ENCODE peak calls at places on chromosomes 3 and 15, in ten cellular contexts. A is endothelial cell of umbilical vein; N is heart left ventricle; X is tibial artery; I is lower lobe of right lung; V is AG04450; S is sigmoid colon; T is HCT116; Y is CD8-positive, alpha-beta memory T cell; U is stomach. W is an unnamed sample. For H3K27me3, the result is how much of the 10 kb centered on the place peaks cover.

GRCh38 chr15:31034152-31034551 is 42.7 kb upstream of the MTMR10 start:
- DNase-seq in A (no peak), N (no peak), X (no peak), I (no peak), V (no peak), S (no peak), T (no peak), Y (no peak), U (no peak), W (no peak)

GRCh38 chr15:32905481-32905880 is 187.7 kb downstream of the GREM1 start:
- DNase-seq in A (no peak), N (no peak), X (no peak), I (no peak), V (no peak), S (no peak), T (no peak), Y (no peak), U (no peak), W (peak)

GRCh38 chr3:46858996-46859710 is 4.1 kb downstream of the MYL3 start:
- DNase-seq in A (no peak), N (peak), X (peak), I (peak), V (no peak), S (no peak), T (no peak), Y (no peak), U (no peak), W (no peak)

GRCh38 chr3:66362541-66362941 is 138.3 kb downstream of the LRIG1 start:
- DNase-seq in A (peak), N (no peak), X (no peak), I (no peak), V (peak), S (no peak), T (no peak), Y (no peak), U (no peak), W (no peak)

GRCh38 chr3:49339593-49339946 is 283 bp downstream of the USP4 start:
- DNase-seq in A (no peak), N (peak), X (no peak), I (peak), V (no peak), S (peak), T (no peak), Y (no peak), U (no peak), W (peak)

GRCh38 chr3:17258823-17259436 is 374.2 kb downstream of the PLCL2 start:
- DNase-seq in A (peak), N (no peak), X (no peak), I (no peak), V (peak), S (no peak), T (peak), Y (peak), U (no peak), W (no peak)

GRCh38 chr3:4895848-4896247 is 83.4 kb upstream of the BHLHE40 start:
- DNase-seq in A (no peak), N (no peak), X (peak), I (no peak), V (no peak), S (no peak), T (no peak), Y (no peak), U (no peak), W (no peak)

GRCh38 chr3:106157411-106157810 is 288.6 kb upstream of the CBLB start:
- DNase-seq in A (no peak), N (no peak), X (no peak), I (no peak), V (no peak), S (no peak), T (no peak), Y (no peak), U (no peak), W (no peak)

GRCh38 chr3:48038971-48039481 is 22.8 kb upstream of the MAP4 start:
- DNase-seq in A (peak), N (no peak), X (no peak), I (no peak), V (no peak), S (no peak), T (no peak), Y (no peak), U (no peak), W (no peak)

GRCh38 chr15:50764331-50765201 is 940 bp downstream of the SPPL2A start:
- DNase-seq in A (peak), N (no peak), X (no peak), I (no peak), V (no peak), S (no peak), T (no peak), Y (peak), U (no peak), W (no peak)

GRCh38 chr3:111769965-111770364 is 89.1 kb upstream of the PHLDB2 start:
- DNase-seq in A (no peak), N (no peak), X (no peak), I (no peak), V (no peak), S (no peak), T (no peak), Y (no peak), U (no peak), W (no peak)

GRCh38 chr3:122794779-122795673 is at the start of gene SLC49A4:
- DNase-seq in A (peak), N (peak), X (peak), I (peak), V (no peak), S (peak), T (peak), Y (peak), U (peak), W (peak)

GRCh38 chr15:36778516-36778915 is 199.1 kb downstream of the CDIN1 start:
- DNase-seq in A (no peak), N (no peak), X (no peak), I (no peak), V (peak), S (no peak), T (no peak), Y (no peak), U (no peak), W (no peak)

GRCh38 chr3:47273564-47273963 is 9.0 kb downstream of the KIF9 start:
- DNase-seq in A (no peak), N (no peak), X (no peak), I (no peak), V (no peak), S (no peak), T (no peak), Y (no peak), U (no peak), W (no peak)

GRCh38 chr15:100580414-100580813 is 21.6 kb downstream of the LINS1 start:
- DNase-seq in A (no peak), N (no peak), X (no peak), I (no peak), V (no peak), S (no peak), T (no peak), Y (no peak), U (no peak), W (no peak)

GRCh38 chr3:71026634-71027578 is 556.6 kb downstream of the FOXP1 start:
- DNase-seq in A (no peak), N (no peak), X (no peak), I (no peak), V (no peak), S (no peak), T (no peak), Y (no peak), U (no peak), W (no peak)

GRCh38 chr3:48966876-48967361 is 23.1 kb upstream of the P4HTM start:
- DNase-seq in A (no peak), N (no peak), X (no peak), I (no peak), V (no peak), S (no peak), T (no peak), Y (no peak), U (no peak), W (no peak)

GRCh38 chr15:44735482-44736260 is 657 bp upstream of the TRIM69 start:
- DNase-seq in A (no peak), N (peak), X (peak), I (no peak), V (no peak), S (peak), T (no peak), Y (no peak), U (no peak), W (no peak)

GRCh38 chr15:68704496-68705021 is 116.1 kb downstream of the ANP32A start:
- DNase-seq in A (peak), N (peak), X (peak), I (no peak), V (no peak), S (no peak), T (no peak), Y (no peak), U (peak), W (peak)

GRCh38 chr3:51958603-51959521 is 3.7 kb downstream of the GPR62 start:
- DNase-seq in A (no peak), N (peak), X (no peak), I (no peak), V (no peak), S (no peak), T (no peak), Y (no peak), U (no peak), W (no peak)

GRCh38 chr3:150763841-150764483 is 993 bp upstream of the SIAH2 start:
- DNase-seq in A (no peak), N (peak), X (peak), I (peak), V (no peak), S (peak), T (peak), Y (no peak), U (peak), W (peak)

GRCh38 chr3:155388417-155388816 is 94.9 kb upstream of the STRIT1 start:
- DNase-seq in A (no peak), N (no peak), X (no peak), I (no peak), V (no peak), S (no peak), T (no peak), Y (no peak), U (no peak), W (no peak)

GRCh38 chr3:40843851-40844548 is 319.2 kb downstream of the ZNF621 start:
- DNase-seq in A (peak), N (no peak), X (no peak), I (no peak), V (no peak), S (no peak), T (no peak), Y (no peak), U (no peak), W (peak)

GRCh38 chr15:57330619-57331018 is 45.7 kb upstream of the CGNL1 start:
- DNase-seq in A (no peak), N (no peak), X (no peak), I (no peak), V (no peak), S (no peak), T (no peak), Y (no peak), U (no peak), W (no peak)

GRCh38 chr15:57329582-57330367 is 46.5 kb upstream of the CGNL1 start:
- DNase-seq in A (no peak), N (no peak), X (no peak), I (no peak), V (no peak), S (no peak), T (no peak), Y (no peak), U (no peak), W (no peak)

GRCh38 chr15:57333487-57333886 is 42.8 kb upstream of the CGNL1 start:
- DNase-seq in A (no peak), N (no peak), X (no peak), I (no peak), V (no peak), S (no peak), T (no peak), Y (no peak), U (no peak), W (no peak)

GRCh38 chr15:57334257-57334656 is 42.0 kb upstream of the CGNL1 start:
- DNase-seq in A (peak), N (no peak), X (no peak), I (no peak), V (no peak), S (no peak), T (no peak), Y (no peak), U (peak), W (peak)

GRCh38 chr15:57332326-57332725 is 44.0 kb upstream of the CGNL1 start:
- DNase-seq in A (no peak), N (no peak), X (no peak), I (no peak), V (no peak), S (no peak), T (no peak), Y (no peak), U (no peak), W (no peak)
- H3K27me3 ChIP-seq in A (under half), N (under half), X (under half), I (under half), V (under half), S (under half), T (under half), Y (under half), U (under half), W (under half)

GRCh38 chr3:184540777-184541681 is 20.6 kb upstream of the EPHB3 start:
- DNase-seq in A (peak), N (peak), X (peak), I (peak), V (no peak), S (peak), T (peak), Y (peak), U (peak), W (no peak)

GRCh38 chr3:184539801-184540440 is 21.7 kb upstream of the EPHB3 start:
- DNase-seq in A (no peak), N (no peak), X (no peak), I (no peak), V (no peak), S (peak), T (no peak), Y (no peak), U (no peak), W (no peak)

GRCh38 chr3:184538600-184539431 is 22.8 kb upstream of the EPHB3 start:
- DNase-seq in A (no peak), N (no peak), X (no peak), I (no peak), V (no peak), S (peak), T (no peak), Y (no peak), U (no peak), W (no peak)

GRCh38 chr3:184541886-184542562 is 19.6 kb upstream of the EPHB3 start:
- DNase-seq in A (no peak), N (no peak), X (no peak), I (no peak), V (no peak), S (peak), T (no peak), Y (no peak), U (no peak), W (no peak)

GRCh38 chr3:184537885-184538599 is 23.5 kb upstream of the EPHB3 start:
- DNase-seq in A (no peak), N (no peak), X (no peak), I (no peak), V (no peak), S (peak), T (no peak), Y (no peak), U (no peak), W (no peak)
- H3K27me3 ChIP-seq in A (under half), N (under half), X (under half), I (under half), V (under half), S (under half), T (under half), Y (under half), U (under half), W (half or more)

DNA sequence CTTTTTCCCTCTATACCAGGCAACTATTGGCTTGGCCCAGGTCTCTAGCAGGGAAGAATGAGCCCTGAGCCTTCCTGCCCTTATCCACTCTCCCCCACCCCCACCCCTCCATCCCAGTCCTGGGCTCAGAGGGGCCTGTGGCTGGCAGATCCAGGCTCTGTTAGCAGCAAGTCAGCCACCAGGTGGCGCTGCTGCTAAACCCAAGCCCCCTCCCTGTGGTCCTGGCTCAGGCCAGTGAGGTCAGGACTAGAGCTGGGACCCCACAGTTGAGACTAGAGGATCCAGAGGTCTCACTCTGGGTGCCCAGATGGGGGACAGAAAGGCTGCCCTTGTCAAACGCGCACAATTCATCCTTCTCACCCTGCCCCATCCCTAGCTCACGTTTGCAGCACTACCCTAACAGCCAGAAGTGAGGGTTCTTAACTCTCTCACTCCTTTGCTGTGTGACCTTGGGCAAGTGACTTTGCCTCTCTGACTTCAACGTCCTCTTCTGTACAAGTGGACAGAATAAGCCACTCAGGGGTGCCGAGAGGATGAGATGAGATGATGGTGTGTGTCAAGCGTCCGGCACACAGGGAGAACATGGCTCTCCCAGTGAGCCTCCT is 46.8 kb upstream of the SLC6A1 start:
- DNase-seq in A (peak), N (peak), X (peak), I (peak), V (peak), S (peak), T (peak), Y (no peak), U (peak), W (peak)
- H3K27me3 ChIP-seq in A (under half), N (under half), X (under half), I (under half), V (under half), S (under half), T (under half), Y (under half), U (under half), W (under half)

GRCh38 chr15:80783275-80783674 is 4.1 kb downstream of the CEMIP start:
- DNase-seq in A (no peak), N (no peak), X (no peak), I (no peak), V (no peak), S (no peak), T (no peak), Y (no peak), U (no peak), W (no peak)
- H3K27me3 ChIP-seq in A (under half), N (under half), X (under half), I (under half), V (under half), S (under half), T (under half), Y (under half), U (under half), W (under half)